ENCODE peak calls at places on chromosomes 11 and 22, in four cellular contexts. B, I, Y and D are unnamed samples.

GRCh38 chr11:132026746-132027145 is 656.3 kb downstream of the NTM start:
- DNase-seq in B (no peak), I (no peak), Y (no peak), D (no peak)

GRCh38 chr22:31800065-31800464 is 46.2 kb downstream of the DEPDC5 start:
- DNase-seq in B (peak; percentile 96), I (no peak), Y (no peak), D (no peak)

GRCh38 chr11:65786008-65786785 is 666 bp upstream of the OVOL1 start:
- DNase-seq in B (peak; percentile 67), I (no peak), Y (peak; percentile 17), D (no peak)

GRCh38 chr11:10893713-10894112 is 35.9 kb upstream of the ZBED5 start:
- DNase-seq in B (peak; percentile 47), I (no peak), Y (no peak), D (no peak)

GRCh38 chr22:40213478-40213877 is 35.8 kb downstream of the TNRC6B start:
- DNase-seq in B (no peak), I (no peak), Y (no peak), D (no peak)

GRCh38 chr11:111460752-111461305 is 51.4 kb downstream of the BTG4 start:
- DNase-seq in B (no peak), I (no peak), Y (no peak), D (no peak)

GRCh38 chr11:47611240-47611863 is 17.1 kb upstream of the C1QTNF4 start:
- DNase-seq in B (no peak), I (no peak), Y (no peak), D (no peak)

GRCh38 chr11:107711861-107712260 is at the start of gene SLN:
- DNase-seq in B (no peak), I (no peak), Y (no peak), D (no peak)

GRCh38 chr11:14073821-14074529 is 111.5 kb downstream of the SPON1 start:
- DNase-seq in B (no peak), I (no peak), Y (no peak), D (no peak)

GRCh38 chr11:11569936-11570491 is 51.8 kb downstream of the GALNT18 start:
- DNase-seq in B (peak; percentile 76), I (no peak), Y (no peak), D (no peak)

GRCh38 chr22:46584081-46584903 is 35.9 kb upstream of the GRAMD4 start:
- DNase-seq in B (peak; percentile 96), I (no peak), Y (no peak), D (no peak)

GRCh38 chr22:46011627-46012181 is 34.7 kb upstream of the WNT7B start:
- DNase-seq in B (no peak), I (no peak), Y (no peak), D (no peak)

GRCh38 chr11:123334925-123335324 is 95.1 kb upstream of the GRAMD1B start:
- DNase-seq in B (no peak), I (no peak), Y (no peak), D (no peak)

GRCh38 chr11:8712506-8712905 is 29.9 kb downstream of the RPL27A start:
- DNase-seq in B (no peak), I (no peak), Y (no peak), D (no peak)

GRCh38 chr11:10588904-10589303 is 20.4 kb upstream of the LYVE1 start:
- DNase-seq in B (peak; percentile 87), I (no peak), Y (no peak), D (peak; percentile 92)

GRCh38 chr22:19290400-19291217 is 910 bp downstream of the CLTCL1 start:
- DNase-seq in B (peak; percentile 17), I (no peak), Y (no peak), D (peak; percentile 29)

GRCh38 chr11:43376594-43376993 is 17.9 kb downstream of the TTC17 start:
- DNase-seq in B (peak; percentile 96), I (no peak), Y (no peak), D (no peak)

GRCh38 chr22:24124247-24124646 is 57.0 kb upstream of the SUSD2 start:
- DNase-seq in B (no peak), I (no peak), Y (no peak), D (no peak)

GRCh38 chr22:17699696-17700330 is 61.3 kb downstream of the BCL2L13 start:
- DNase-seq in B (no peak), I (no peak), Y (no peak), D (peak; percentile 46)

GRCh38 chr22:48822278-48823233 is 1005.1 kb downstream of the BRD1 start:
- DNase-seq in B (no peak), I (no peak), Y (no peak), D (no peak)